ENCODE peak calls at places on chromosome 3, in five cellular contexts. One of them, this sample, is unnamed.

GRCh38 chr3:102553876-102554275 is 119.1 kb downstream of the ZPLD1 start:
- DNase-seq in AG10803: no peak
- DNase-seq in kidney epithelial cell: no peak
- DNase-seq in A549: no peak
- DNase-seq in fibroblast of villous mesenchyme: no peak
- DNase-seq in this sample: no peak

GRCh38 chr3:37730383-37730782 is 131.3 kb upstream of the CTDSPL start:
- DNase-seq in AG10803: no peak
- DNase-seq in kidney epithelial cell: no peak
- DNase-seq in A549: no peak
- DNase-seq in fibroblast of villous mesenchyme: no peak
- DNase-seq in this sample: no peak

GRCh38 chr3:157263027-157263426 is 103.1 kb upstream of the CCNL1 start:
- DNase-seq in AG10803: peak
- DNase-seq in kidney epithelial cell: no peak
- DNase-seq in A549: no peak
- DNase-seq in fibroblast of villous mesenchyme: no peak
- DNase-seq in this sample: no peak

GRCh38 chr3:108089544-108089943 is 1.3 kb downstream of the CD47 start:
- DNase-seq in AG10803: no peak
- DNase-seq in kidney epithelial cell: no peak
- DNase-seq in A549: no peak
- DNase-seq in fibroblast of villous mesenchyme: no peak
- DNase-seq in this sample: no peak

GRCh38 chr3:101928890-101929289 is 79.6 kb downstream of the NFKBIZ start:
- DNase-seq in AG10803: peak
- DNase-seq in kidney epithelial cell: peak
- DNase-seq in A549: peak
- DNase-seq in fibroblast of villous mesenchyme: no peak
- DNase-seq in this sample: peak

GRCh38 chr3:190173426-190173825 is 52.7 kb upstream of the P3H2 start:
- DNase-seq in AG10803: peak
- DNase-seq in kidney epithelial cell: no peak
- DNase-seq in A549: no peak
- DNase-seq in fibroblast of villous mesenchyme: peak
- DNase-seq in this sample: no peak

GRCh38 chr3:25674670-25675069 is 10.0 kb upstream of the TOP2B start:
- DNase-seq in AG10803: no peak
- DNase-seq in kidney epithelial cell: no peak
- DNase-seq in A549: no peak
- DNase-seq in fibroblast of villous mesenchyme: no peak
- DNase-seq in this sample: no peak

GRCh38 chr3:129662230-129662629 is 55.8 kb upstream of the PLXND1 start:
- DNase-seq in AG10803: no peak
- DNase-seq in kidney epithelial cell: no peak
- DNase-seq in A549: peak
- DNase-seq in fibroblast of villous mesenchyme: no peak
- DNase-seq in this sample: no peak

GRCh38 chr3:52070724-52071621 is 14.6 kb upstream of the DUSP7 start:
- DNase-seq in AG10803: no peak
- DNase-seq in kidney epithelial cell: no peak
- DNase-seq in A549: no peak
- DNase-seq in fibroblast of villous mesenchyme: no peak
- DNase-seq in this sample: no peak

GRCh38 chr3:145557405-145557804 is 603.6 kb downstream of the PLOD2 start:
- DNase-seq in AG10803: no peak
- DNase-seq in kidney epithelial cell: peak
- DNase-seq in A549: peak
- DNase-seq in fibroblast of villous mesenchyme: peak
- DNase-seq in this sample: peak

GRCh38 chr3:49650651-49651050 is 23.5 kb upstream of the APEH start:
- DNase-seq in AG10803: no peak
- DNase-seq in kidney epithelial cell: no peak
- DNase-seq in A549: no peak
- DNase-seq in fibroblast of villous mesenchyme: no peak
- DNase-seq in this sample: no peak

GRCh38 chr3:55687526-55687925 is 200.4 kb upstream of the WNT5A start:
- DNase-seq in AG10803: no peak
- DNase-seq in kidney epithelial cell: no peak
- DNase-seq in A549: no peak
- DNase-seq in fibroblast of villous mesenchyme: no peak
- DNase-seq in this sample: no peak

GRCh38 chr3:193080821-193081220 is 160.2 kb upstream of the PLAAT1 start:
- DNase-seq in AG10803: no peak
- DNase-seq in kidney epithelial cell: no peak
- DNase-seq in A549: no peak
- DNase-seq in fibroblast of villous mesenchyme: no peak
- DNase-seq in this sample: no peak

GRCh38 chr3:177589921-177590336 is 392.6 kb upstream of the TBL1XR1 start:
- DNase-seq in AG10803: peak
- DNase-seq in kidney epithelial cell: peak
- DNase-seq in A549: peak
- DNase-seq in fibroblast of villous mesenchyme: peak
- DNase-seq in this sample: peak

GRCh38 chr3:41198526-41198925 is 779 bp upstream of the CTNNB1 start:
- DNase-seq in AG10803: peak
- DNase-seq in kidney epithelial cell: no peak
- DNase-seq in A549: no peak
- DNase-seq in fibroblast of villous mesenchyme: no peak
- DNase-seq in this sample: no peak

GRCh38 chr3:189316296-189317019 is 144.7 kb downstream of the TPRG1 start:
- DNase-seq in AG10803: no peak
- DNase-seq in kidney epithelial cell: no peak
- DNase-seq in A549: no peak
- DNase-seq in fibroblast of villous mesenchyme: no peak
- DNase-seq in this sample: no peak

GRCh38 chr3:104947946-104948345 is 418.8 kb upstream of the ALCAM start:
- DNase-seq in AG10803: no peak
- DNase-seq in kidney epithelial cell: no peak
- DNase-seq in A549: no peak
- DNase-seq in fibroblast of villous mesenchyme: no peak
- DNase-seq in this sample: no peak

GRCh38 chr3:132205609-132206008 is 111.6 kb upstream of the ACP3 start:
- DNase-seq in AG10803: no peak
- DNase-seq in kidney epithelial cell: no peak
- DNase-seq in A549: no peak
- DNase-seq in fibroblast of villous mesenchyme: no peak
- DNase-seq in this sample: no peak

GRCh38 chr3:58487140-58487886 is 4.6 kb upstream of the KCTD6 start:
- DNase-seq in AG10803: peak
- DNase-seq in kidney epithelial cell: no peak
- DNase-seq in A549: peak
- DNase-seq in fibroblast of villous mesenchyme: peak
- DNase-seq in this sample: peak

GRCh38 chr3:65867463-65868210 is 171.1 kb downstream of the MAGI1 start:
- DNase-seq in AG10803: no peak
- DNase-seq in kidney epithelial cell: no peak
- DNase-seq in A549: no peak
- DNase-seq in fibroblast of villous mesenchyme: no peak
- DNase-seq in this sample: no peak

GRCh38 chr3:63232764-63233396 is 45.2 kb upstream of the SYNPR start:
- DNase-seq in AG10803: peak
- DNase-seq in kidney epithelial cell: no peak
- DNase-seq in A549: no peak
- DNase-seq in fibroblast of villous mesenchyme: peak
- DNase-seq in this sample: no peak

GRCh38 chr3:141477224-141477623 is 9.6 kb upstream of the RASA2 start:
- DNase-seq in AG10803: peak
- DNase-seq in kidney epithelial cell: peak
- DNase-seq in A549: peak
- DNase-seq in fibroblast of villous mesenchyme: peak
- DNase-seq in this sample: peak

GRCh38 chr3:177343122-177343521 is 145.8 kb upstream of the TBL1XR1 start:
- DNase-seq in AG10803: no peak
- DNase-seq in kidney epithelial cell: no peak
- DNase-seq in A549: no peak
- DNase-seq in fibroblast of villous mesenchyme: no peak
- DNase-seq in this sample: no peak

GRCh38 chr3:53941174-53941573 is 49.5 kb upstream of the SELENOK start:
- DNase-seq in AG10803: peak
- DNase-seq in kidney epithelial cell: no peak
- DNase-seq in A549: peak
- DNase-seq in fibroblast of villous mesenchyme: no peak
- DNase-seq in this sample: peak

GRCh38 chr3:136708339-136708985 is 43.7 kb downstream of the STAG1 start:
- DNase-seq in AG10803: no peak
- DNase-seq in kidney epithelial cell: no peak
- DNase-seq in A549: no peak
- DNase-seq in fibroblast of villous mesenchyme: peak
- DNase-seq in this sample: no peak

GRCh38 chr3:11091791-11092190 is 62.5 kb upstream of the HRH1 start:
- DNase-seq in AG10803: no peak
- DNase-seq in kidney epithelial cell: no peak
- DNase-seq in A549: no peak
- DNase-seq in fibroblast of villous mesenchyme: no peak
- DNase-seq in this sample: no peak

GRCh38 chr3:61734980-61735731 is 173.8 kb downstream of the PTPRG start:
- DNase-seq in AG10803: no peak
- DNase-seq in kidney epithelial cell: no peak
- DNase-seq in A549: no peak
- DNase-seq in fibroblast of villous mesenchyme: no peak
- DNase-seq in this sample: no peak

GRCh38 chr3:46812237-46812791 is 50.9 kb downstream of the MYL3 start:
- DNase-seq in AG10803: peak
- DNase-seq in kidney epithelial cell: peak
- DNase-seq in A549: peak
- DNase-seq in fibroblast of villous mesenchyme: peak
- DNase-seq in this sample: peak

DNA sequence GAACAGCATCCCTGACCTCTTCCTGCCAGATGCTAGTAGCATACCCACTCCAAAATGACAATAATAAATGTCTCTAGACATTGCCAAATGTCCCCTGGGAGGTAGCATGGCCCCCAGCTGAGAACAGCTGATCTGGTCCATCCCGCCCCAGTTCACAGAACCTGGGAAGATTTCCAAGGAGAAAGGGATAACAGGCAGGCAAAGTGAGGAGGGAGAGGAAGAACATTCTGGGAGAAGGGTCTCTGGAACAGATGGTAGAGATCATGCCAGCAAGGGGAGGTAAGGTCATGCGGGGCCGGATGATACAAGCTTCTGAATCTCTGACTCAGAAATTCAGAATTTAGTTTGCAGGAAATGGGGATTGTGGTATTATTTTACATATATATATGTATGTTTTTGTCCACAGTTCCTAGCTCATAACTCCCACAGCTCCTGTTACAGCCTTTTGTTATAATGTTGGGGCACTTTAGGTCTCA is 192.7 kb downstream of the SUCLG2 start:
- DNase-seq in AG10803: peak
- DNase-seq in kidney epithelial cell: no peak
- DNase-seq in A549: no peak
- DNase-seq in fibroblast of villous mesenchyme: peak
- DNase-seq in this sample: peak
- H3K4me3 ChIP-seq in AG10803: no peak
- H3K4me3 ChIP-seq in kidney epithelial cell: no peak
- H3K4me3 ChIP-seq in A549: no peak
- H3K4me3 ChIP-seq in fibroblast of villous mesenchyme: no peak
- H3K4me3 ChIP-seq in this sample: no peak

GRCh38 chr3:23288286-23288685 is 85.2 kb downstream of the UBE2E2 start:
- DNase-seq in AG10803: no peak
- DNase-seq in kidney epithelial cell: no peak
- DNase-seq in A549: no peak
- DNase-seq in fibroblast of villous mesenchyme: no peak
- DNase-seq in this sample: no peak

GRCh38 chr3:23288715-23289114 is 85.6 kb downstream of the UBE2E2 start:
- DNase-seq in AG10803: no peak
- DNase-seq in kidney epithelial cell: no peak
- DNase-seq in A549: no peak
- DNase-seq in fibroblast of villous mesenchyme: no peak
- DNase-seq in this sample: no peak

GRCh38 chr3:23277688-23278087 is 74.6 kb downstream of the UBE2E2 start:
- DNase-seq in AG10803: no peak
- DNase-seq in kidney epithelial cell: no peak
- DNase-seq in A549: no peak
- DNase-seq in fibroblast of villous mesenchyme: no peak
- DNase-seq in this sample: no peak

GRCh38 chr3:23283625-23284024 is 80.5 kb downstream of the UBE2E2 start:
- DNase-seq in AG10803: no peak
- DNase-seq in kidney epithelial cell: no peak
- DNase-seq in A549: no peak
- DNase-seq in fibroblast of villous mesenchyme: no peak
- DNase-seq in this sample: no peak
- H3K4me3 ChIP-seq in AG10803: no peak
- H3K4me3 ChIP-seq in kidney epithelial cell: no peak
- H3K4me3 ChIP-seq in A549: no peak
- H3K4me3 ChIP-seq in fibroblast of villous mesenchyme: no peak
- H3K4me3 ChIP-seq in this sample: no peak

GRCh38 chr3:188272481-188273372 is 118.8 kb downstream of the LPP start:
- DNase-seq in AG10803: peak
- DNase-seq in kidney epithelial cell: no peak
- DNase-seq in A549: peak
- DNase-seq in fibroblast of villous mesenchyme: peak
- DNase-seq in this sample: no peak

GRCh38 chr3:188274249-188274915 is 120.4 kb downstream of the LPP start:
- DNase-seq in AG10803: peak
- DNase-seq in kidney epithelial cell: no peak
- DNase-seq in A549: no peak
- DNase-seq in fibroblast of villous mesenchyme: peak
- DNase-seq in this sample: no peak

GRCh38 chr3:188270423-188270972 is 116.5 kb downstream of the LPP start:
- DNase-seq in AG10803: peak
- DNase-seq in kidney epithelial cell: peak
- DNase-seq in A549: peak
- DNase-seq in fibroblast of villous mesenchyme: peak
- DNase-seq in this sample: peak

GRCh38 chr3:188269040-188269439 is 115.1 kb downstream of the LPP start:
- DNase-seq in AG10803: no peak
- DNase-seq in kidney epithelial cell: no peak
- DNase-seq in A549: no peak
- DNase-seq in fibroblast of villous mesenchyme: no peak
- DNase-seq in this sample: no peak

DNA sequence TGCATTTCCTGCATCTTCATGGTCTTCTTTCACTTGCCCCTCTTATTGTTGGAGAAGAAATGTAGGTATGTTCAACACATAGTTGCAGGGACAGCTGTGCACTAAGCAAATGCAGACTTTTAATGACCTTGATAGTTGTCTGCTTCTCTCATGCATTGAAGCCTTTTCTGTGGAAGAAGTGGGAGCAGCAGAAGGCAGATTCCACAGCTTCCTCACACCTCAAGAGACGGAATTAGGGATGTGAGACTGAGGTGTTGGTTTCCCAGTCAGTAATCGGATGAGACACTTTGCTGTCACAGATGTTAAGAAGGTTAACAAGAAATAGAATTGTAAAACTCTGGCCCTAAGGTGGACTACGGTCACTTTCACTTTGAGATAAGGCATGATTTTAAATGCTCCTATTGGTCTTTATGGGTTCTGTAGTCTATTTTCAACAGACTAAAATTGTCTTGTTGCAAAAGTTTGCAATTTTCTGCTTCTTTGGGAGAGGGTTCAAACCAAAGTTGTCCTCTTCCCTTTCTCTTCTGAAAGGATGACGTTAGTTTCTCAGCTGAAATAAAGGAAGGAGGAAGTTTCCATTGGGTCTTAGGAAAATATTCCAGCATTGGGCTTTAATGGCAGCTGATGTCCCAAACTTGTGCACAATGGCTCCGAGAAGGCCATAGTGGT is 117.4 kb downstream of the LPP start:
- DNase-seq in AG10803: no peak
- DNase-seq in kidney epithelial cell: no peak
- DNase-seq in A549: no peak
- DNase-seq in fibroblast of villous mesenchyme: peak
- DNase-seq in this sample: no peak
- H3K4me3 ChIP-seq in AG10803: no peak
- H3K4me3 ChIP-seq in kidney epithelial cell: no peak
- H3K4me3 ChIP-seq in A549: no peak
- H3K4me3 ChIP-seq in fibroblast of villous mesenchyme: no peak
- H3K4me3 ChIP-seq in this sample: no peak

GRCh38 chr3:12841970-12842328 is 584 bp upstream of the RPL32 start:
- DNase-seq in AG10803: no peak
- DNase-seq in kidney epithelial cell: no peak
- DNase-seq in A549: no peak
- DNase-seq in fibroblast of villous mesenchyme: no peak
- DNase-seq in this sample: no peak
- H3K4me3 ChIP-seq in AG10803: peak
- H3K4me3 ChIP-seq in kidney epithelial cell: no peak
- H3K4me3 ChIP-seq in A549: peak
- H3K4me3 ChIP-seq in fibroblast of villous mesenchyme: peak
- H3K4me3 ChIP-seq in this sample: no peak